ENCODE peak calls at places on chromosomes 1 and 21, in eight cellular contexts. N is astrocyte of the cerebellum, U is psoas muscle, P is mucosa of descending colon, T is NB4, X is hepatocyte, V is IMR-90, E is adrenal gland. J is an unnamed sample.

GRCh38 chr21:45698493-45698947 is 55.0 kb downstream of the PCBP3 start:
- DNase-seq in U (no peak), V (peak; percentile 96), P (no peak), N (peak; percentile 95), X (peak; percentile 48), E (peak; percentile 49), T (no peak), J (peak; percentile 98)

GRCh38 chr1:29180497-29181412 is 945 bp downstream of the SRSF4 start:
- DNase-seq in T (peak; percentile 42), U (no peak), N (no peak), X (no peak), V (no peak), P (no peak), E (peak; percentile 63), J (no peak)

GRCh38 chr1:3241236-3241550 is 172.2 kb downstream of the PRDM16 start:
- DNase-seq in N (no peak), T (no peak), P (no peak), E (no peak), X (no peak), U (no peak), V (no peak), J (no peak)

GRCh38 chr1:234214129-234214910 is 158.9 kb upstream of the COA6 start:
- DNase-seq in P (no peak), U (peak; percentile 63), V (peak; percentile 7), T (no peak), E (peak; percentile 24), X (peak; percentile 63), N (no peak), J (no peak)

GRCh38 chr1:238950786-238951185 is 435.6 kb upstream of the CHRM3 start:
- DNase-seq in E (no peak), N (no peak), V (no peak), X (no peak), U (no peak), T (peak; percentile 1), P (no peak), J (peak; percentile 5)

GRCh38 chr1:149936992-149937705 is 470 bp upstream of the MTMR11 start:
- DNase-seq in P (peak; percentile 56), E (peak; percentile 43), U (no peak), T (no peak), V (peak; percentile 58), X (peak; percentile 80), N (no peak), J (peak; percentile 53)

GRCh38 chr1:78688701-78689100 is 39.1 kb downstream of the IFI44 start:
- DNase-seq in U (no peak), T (peak; percentile 7), N (peak; percentile 39), V (peak; percentile 57), X (no peak), P (no peak), E (no peak), J (peak; percentile 82)

GRCh38 chr1:190001187-190001586 is 476.5 kb downstream of the BRINP3 start:
- DNase-seq in X (no peak), U (no peak), T (no peak), V (peak; percentile 47), P (no peak), N (no peak), E (no peak), J (peak; percentile 7)

GRCh38 chr1:229885568-229886495 is 181.2 kb upstream of the GALNT2 start:
- DNase-seq in V (no peak), U (no peak), P (no peak), X (no peak), T (no peak), N (no peak), E (no peak), J (no peak)

GRCh38 chr1:100719490-100719889 is at the start of gene VCAM1:
- DNase-seq in N (no peak), P (no peak), T (no peak), V (peak; percentile 57), E (peak; percentile 42), U (no peak), X (peak; percentile 36), J (no peak)

GRCh38 chr21:45950740-45951515 is 30.6 kb upstream of the COL6A1 start:
- DNase-seq in V (peak; percentile 48), U (peak; percentile 76), X (peak; percentile 51), N (no peak), P (peak; percentile 50), E (no peak), T (no peak), J (peak; percentile 59)

GRCh38 chr1:226640737-226641136 is 92.2 kb downstream of the STUM start:
- DNase-seq in E (no peak), V (no peak), U (peak; percentile 41), X (no peak), P (peak; percentile 12), N (no peak), T (no peak), J (no peak)

GRCh38 chr21:27572681-27573080 is 605.8 kb upstream of the ADAMTS5 start:
- DNase-seq in V (peak; percentile 90), T (no peak), P (no peak), E (no peak), X (no peak), U (no peak), N (peak; percentile 55), J (peak; percentile 77)

GRCh38 chr1:46496505-46496904 is 6.9 kb downstream of the DMBX1 start:
- DNase-seq in N (no peak), E (no peak), V (no peak), P (no peak), T (no peak), U (no peak), X (no peak), J (no peak)

GRCh38 chr1:1274931-1275431 is 1.3 kb upstream of the UBE2J2 start:
- DNase-seq in P (no peak), E (no peak), V (no peak), N (no peak), T (no peak), X (no peak), U (no peak), J (no peak)

GRCh38 chr1:244844155-244845121 is 9.0 kb downstream of the COX20 start:
- DNase-seq in P (no peak), V (no peak), U (no peak), X (no peak), T (no peak), N (no peak), E (no peak), J (no peak)

GRCh38 chr1:84300501-84300900 is 1.0 kb upstream of the SAMD13 start:
- DNase-seq in P (no peak), X (no peak), U (no peak), N (no peak), T (no peak), V (no peak), E (no peak), J (no peak)
- H3K4me3 ChIP-seq in P (no peak overlapping the region), X (no peak overlapping the region), U (peak overlapping the region; percentile 96), N (no peak overlapping the region), T (no peak overlapping the region), V (no peak overlapping the region), E (no peak overlapping the region), J (no peak overlapping the region)

GRCh38 chr1:27958513-27958912 is 1.3 kb upstream of the XKR8 start:
- DNase-seq in U (peak; percentile 57), T (no peak), X (no peak), N (no peak), E (no peak), P (peak; percentile 51), V (no peak), J (no peak)

GRCh38 chr1:27960762-27961645 is 1.2 kb downstream of the XKR8 start:
- DNase-seq in U (no peak), E (peak; percentile 52), T (no peak), V (no peak), N (no peak), X (no peak), P (no peak), J (no peak)

GRCh38 chr1:27961646-27962221 is 2.0 kb downstream of the XKR8 start:
- DNase-seq in V (no peak), P (no peak), T (no peak), X (no peak), N (no peak), E (no peak), U (no peak), J (no peak)

GRCh38 chr1:27957655-27958054 is 2.1 kb upstream of the XKR8 start:
- DNase-seq in T (no peak), N (no peak), X (no peak), P (no peak), E (no peak), U (no peak), V (no peak), J (no peak)

DNA sequence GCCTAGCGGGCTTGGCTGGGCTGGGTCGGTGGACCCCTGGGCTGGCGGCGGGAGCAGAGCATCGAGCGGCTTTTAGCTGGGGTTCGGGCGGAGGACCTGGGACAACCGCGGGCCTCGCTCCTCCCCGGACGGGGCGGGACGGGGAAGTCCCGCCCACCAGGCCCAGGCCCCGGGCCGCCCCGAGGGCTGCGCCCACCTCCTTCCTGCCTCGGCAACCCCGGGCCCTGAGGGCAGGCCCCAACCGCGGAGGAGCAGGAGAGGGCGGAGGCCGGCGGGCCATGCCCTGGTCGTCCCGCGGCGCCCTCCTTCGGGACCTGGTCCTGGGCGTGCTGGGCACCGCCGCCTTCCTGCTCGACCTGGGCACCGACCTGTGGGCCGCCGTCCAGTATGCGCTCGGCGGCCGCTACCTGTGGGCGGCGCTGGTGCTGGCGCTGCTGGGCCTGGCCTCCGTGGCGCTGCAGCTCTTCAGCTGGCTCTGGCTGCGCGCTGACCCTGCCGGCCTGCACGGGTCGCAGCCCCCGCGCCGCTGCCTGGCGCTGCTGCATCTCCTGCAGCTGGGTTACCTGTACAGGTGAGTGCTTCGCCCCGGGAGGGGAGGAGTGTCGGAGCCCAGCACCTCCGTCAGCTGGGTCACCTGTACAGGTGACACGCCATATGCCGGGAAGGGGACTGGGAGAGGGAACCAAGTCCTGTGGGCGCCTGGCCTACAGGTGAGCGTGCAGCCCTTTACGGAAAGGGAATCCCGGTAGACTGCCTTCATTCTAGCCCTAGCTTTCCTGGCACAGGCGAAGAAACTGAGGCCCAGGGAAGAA is at the start of gene XKR8:
- DNase-seq in N (no peak), X (peak; percentile 90), V (peak; percentile 57), T (peak; percentile 77), E (peak; percentile 74), P (peak; percentile 93), U (peak; percentile 85), J (peak; percentile 59)
- TF ChIP-seq CTCF in N (peak; percentile 30), X (peak; percentile 57), V (peak; percentile 43), T (peak; percentile 4), E (peak; percentile 14), P (peak; percentile 51), U (peak; percentile 16), J (peak; percentile 26)

DNA sequence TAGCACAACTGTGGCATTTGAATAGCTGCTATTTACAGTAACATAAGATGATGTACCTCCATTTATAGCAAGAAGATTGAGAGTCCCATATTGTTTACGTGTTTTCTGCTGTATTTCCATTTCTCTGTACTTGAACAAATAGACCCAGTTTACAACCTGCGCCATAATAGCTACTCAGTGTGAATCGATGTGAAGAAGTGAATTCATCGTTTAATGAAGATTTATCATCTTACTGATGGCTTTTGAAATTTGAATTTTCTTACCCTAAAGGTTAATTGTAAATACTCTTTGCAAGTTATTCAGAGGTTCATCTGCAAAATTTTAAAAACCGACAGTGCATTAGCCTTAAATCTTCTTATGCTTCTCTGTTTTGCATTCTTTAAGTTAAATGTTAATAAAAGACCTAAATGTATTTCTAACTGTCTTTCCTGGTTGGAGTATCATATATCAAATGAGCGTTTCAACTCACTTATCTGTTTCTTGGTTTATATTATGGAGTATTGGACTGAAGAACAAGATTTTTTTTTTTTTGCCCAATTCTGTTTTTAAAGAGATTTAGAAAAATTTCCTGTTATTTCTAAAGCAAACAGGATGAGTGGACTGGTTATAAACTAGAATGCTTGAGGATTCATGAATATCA is 2.2 kb downstream of the MACO1 start:
- DNase-seq in N (no peak), P (no peak), X (no peak), U (no peak), T (no peak), V (no peak), E (no peak), J (no peak)
- H3K4me3 ChIP-seq in N (no peak overlapping the region), P (no peak overlapping the region), X (no peak overlapping the region), U (peak overlapping the region; percentile 94), T (peak overlapping the region; percentile 70), V (no peak overlapping the region), E (peak overlapping the region; percentile 92), J (peak overlapping the region; percentile 90)

GRCh38 chr1:186244825-186245224 is 130.2 kb downstream of the TPR start:
- DNase-seq in V (no peak), X (no peak), E (no peak), U (no peak), N (no peak), T (peak; percentile 14), P (no peak), J (peak; percentile 7)
- TF ChIP-seq CTCF in V (peak; percentile 17), X (peak; percentile 6), E (no peak), U (peak; percentile 7), N (no peak), T (peak; percentile 33), P (no peak), J (peak; percentile 44)